ENCODE peak calls at places on chromosomes 5 and 9, in seven cellular contexts. I is endothelial cell, X is KG1, K is HEK293T, J is NCI-H446 treated with DMSO at 0.1 percent for 48 hours, E is HS-5, W is amniotic stem cell. M is an unnamed sample.

GRCh38 chr9:22244141-22245011 is 202.2 kb upstream of the DMRTA1 start:
- DNase-seq in J (peak; percentile 59), I (peak; percentile 55), X (peak; percentile 1), E (no peak), W (peak; percentile 16), K (peak; percentile 55), M (no peak)

GRCh38 chr5:150154618-150155134 is 969 bp downstream of the PDGFRB start:
- DNase-seq in K (no peak), X (no peak), I (no peak), W (no peak), E (no peak), J (no peak), M (no peak)

GRCh38 chr5:39121315-39121714 is 47.1 kb upstream of the RICTOR start:
- DNase-seq in J (no peak), I (no peak), K (no peak), X (no peak), W (no peak), E (no peak), M (no peak)

GRCh38 chr9:129027685-129028191 is 393 bp downstream of the SH3GLB2 start:
- DNase-seq in I (no peak), J (no peak), W (no peak), X (no peak), E (no peak), K (peak; percentile 49), M (peak; percentile 62)

GRCh38 chr9:96156578-96156977 is 145.4 kb downstream of the HSD17B3 start:
- DNase-seq in K (no peak), I (no peak), J (no peak), X (no peak), E (no peak), W (no peak), M (no peak)

GRCh38 chr5:158522001-158522400 is 577.7 kb downstream of the EBF1 start:
- DNase-seq in J (no peak), K (no peak), I (no peak), X (no peak), E (peak; percentile 26), W (peak; percentile 13), M (no peak)

GRCh38 chr5:90563161-90563560 is 4.6 kb downstream of the ADGRV1 start:
- DNase-seq in X (no peak), E (no peak), J (peak; percentile 60), W (no peak), I (no peak), K (no peak), M (no peak)

GRCh38 chr5:103258957-103259704 is 568 bp downstream of the MACIR start:
- DNase-seq in X (no peak), K (peak; percentile 45), E (no peak), I (peak; percentile 63), J (peak; percentile 36), W (no peak), M (peak; percentile 20)

GRCh38 chr9:137114613-137115393 is at the start of gene DPP7:
- DNase-seq in I (no peak), K (no peak), W (no peak), X (peak; percentile 39), J (peak; percentile 4), E (no peak), M (peak; percentile 93)

GRCh38 chr5:111747336-111747735 is 9.7 kb downstream of the NREP start:
- DNase-seq in J (peak; percentile 69), K (no peak), I (no peak), X (no peak), E (no peak), W (no peak), M (no peak)

GRCh38 chr5:133063965-133064364 is 12.2 kb downstream of the HSPA4 start:
- DNase-seq in I (no peak), W (no peak), K (no peak), J (no peak), E (no peak), X (no peak), M (no peak)

GRCh38 chr5:121982500-121983261 is 20.9 kb downstream of the SRFBP1 start:
- DNase-seq in I (no peak), X (no peak), K (no peak), W (no peak), E (no peak), J (no peak), M (no peak)

GRCh38 chr5:139443766-139444473 is 4.6 kb upstream of the DNAJC18 start:
- DNase-seq in X (no peak), W (no peak), E (peak; percentile 82), J (no peak), I (peak; percentile 31), K (no peak), M (no peak)

GRCh38 chr5:159034083-159034824 is 65.5 kb downstream of the EBF1 start:
- DNase-seq in I (no peak), W (no peak), J (no peak), X (no peak), E (no peak), K (no peak), M (no peak)

GRCh38 chr5:33850100-33850594 is 41.6 kb downstream of the ADAMTS12 start:
- DNase-seq in J (no peak), X (no peak), K (no peak), W (no peak), I (no peak), E (no peak), M (no peak)

GRCh38 chr9:69214939-69215338 is 40.9 kb downstream of the TJP2 start:
- DNase-seq in K (no peak), E (no peak), I (no peak), W (no peak), X (no peak), J (no peak), M (no peak)

GRCh38 chr5:34022131-34022705 is 14.4 kb upstream of the AMACR start:
- DNase-seq in I (no peak), E (no peak), J (no peak), W (no peak), X (no peak), K (no peak), M (no peak)

GRCh38 chr5:130692766-130693165 is 472.3 kb downstream of the HINT1 start:
- DNase-seq in W (no peak), K (peak; percentile 11), I (no peak), J (no peak), E (no peak), X (no peak), M (no peak)

GRCh38 chr9:10649076-10649475 is 36.3 kb upstream of the PTPRD start:
- DNase-seq in K (no peak), I (no peak), J (no peak), X (no peak), E (peak; percentile 11), W (no peak), M (no peak)

GRCh38 chr9:35712762-35713400 is 19.1 kb downstream of the TLN1 start:
- DNase-seq in W (no peak), J (no peak), I (no peak), K (no peak), E (no peak), X (no peak), M (no peak)

GRCh38 chr5:94288937-94289336 is 329.5 kb downstream of the KIAA0825 start:
- DNase-seq in X (no peak), E (peak; percentile 28), I (no peak), K (no peak), J (no peak), W (peak; percentile 6), M (no peak)

GRCh38 chr5:51387854-51388320 is 4.6 kb downstream of the ISL1 start:
- DNase-seq in J (no peak), I (no peak), X (no peak), E (no peak), W (no peak), K (no peak), M (no peak)

GRCh38 chr5:38660194-38660668 is 103.8 kb upstream of the LIFR start:
- DNase-seq in K (peak; percentile 63), J (peak; percentile 21), E (no peak), X (no peak), I (no peak), W (no peak), M (no peak)

GRCh38 chr9:13088734-13089427 is 190.6 kb downstream of the MPDZ start:
- DNase-seq in K (peak; percentile 57), X (no peak), W (peak; percentile 4), I (peak; percentile 27), J (peak; percentile 52), E (peak; percentile 44), M (peak; percentile 32)

GRCh38 chr9:265209-265900 is 50.7 kb downstream of the DOCK8 start:
- DNase-seq in K (no peak), X (no peak), E (no peak), J (no peak), W (no peak), I (no peak), M (no peak)

GRCh38 chr5:2658421-2658820 is 93.1 kb downstream of the IRX2 start:
- DNase-seq in I (no peak), X (no peak), J (no peak), K (no peak), E (no peak), W (no peak), M (no peak)

GRCh38 chr9:73613092-73613701 is 461.5 kb downstream of the ANXA1 start:
- DNase-seq in K (no peak), X (no peak), J (no peak), E (peak; percentile 80), W (no peak), I (no peak), M (no peak)

GRCh38 chr5:149632311-149633251 is 51.3 kb downstream of the ARHGEF37 start:
- DNase-seq in K (no peak), W (no peak), E (peak; percentile 14), X (no peak), J (no peak), I (no peak), M (no peak)

GRCh38 chr5:138975098-138975847 is 100.1 kb upstream of the LRRTM2 start:
- DNase-seq in X (no peak), K (no peak), E (no peak), J (no peak), W (no peak), I (no peak), M (no peak)

GRCh38 chr9:8651830-8652229 is 852.3 kb upstream of the DMAC1 start:
- DNase-seq in X (no peak), K (no peak), W (no peak), E (no peak), J (peak; percentile 61), I (no peak), M (no peak)

GRCh38 chr5:97422678-97423077 is 239.6 kb upstream of the RIOK2 start:
- DNase-seq in E (peak; percentile 8), K (no peak), X (no peak), W (no peak), J (no peak), I (no peak), M (no peak)

GRCh38 chr9:137138058-137138697 is 776 bp upstream of the GRIN1 start:
- DNase-seq in J (no peak), W (no peak), I (no peak), X (no peak), E (no peak), K (peak; percentile 62), M (no peak)

GRCh38 chr9:137311171-137311970 is 9.3 kb upstream of the NRARP start:
- DNase-seq in J (no peak), E (no peak), K (no peak), W (no peak), I (no peak), X (no peak), M (peak; percentile 56)

GRCh38 chr9:1053848-1054365 is 3.8 kb downstream of the DMRT2 start:
- DNase-seq in I (no peak), W (no peak), K (no peak), J (no peak), X (no peak), E (no peak), M (no peak)

GRCh38 chr5:172235132-172235780 is 41.3 kb downstream of the EFCAB9 start:
- DNase-seq in E (no peak), J (no peak), W (no peak), K (no peak), I (no peak), X (peak; percentile 23), M (peak; percentile 6)

GRCh38 chr9:128397831-128398230 is 22.8 kb upstream of the CERCAM start:
- DNase-seq in W (no peak), I (no peak), J (no peak), X (no peak), K (no peak), E (no peak), M (no peak)

GRCh38 chr9:21455320-21455719 is 15.1 kb downstream of the IFNA1 start:
- DNase-seq in X (peak; percentile 8), J (no peak), K (peak; percentile 69), W (no peak), I (peak; percentile 33), E (no peak), M (no peak)

GRCh38 chr5:172942556-172942955 is 16.7 kb upstream of the RPL26L1 start:
- DNase-seq in I (no peak), E (no peak), X (no peak), J (no peak), K (no peak), W (no peak), M (no peak)

M was measured in HuH-7.5.